ENCODE peak calls at places on chromosome 13, in five cellular contexts. One of them, this sample, is unnamed. For H3K9me3, the result is how much of the 10 kb centered on the place peaks cover.

GRCh38 chr13:30308548-30308947 is 1.2 kb upstream of the KATNAL1 start:
- DNase-seq in lower lobe of right lung: no peak
- DNase-seq in heart right ventricle: no peak
- DNase-seq in NT2/D1: no peak
- DNase-seq in OCI-LY7: peak
- DNase-seq in this sample: no peak

GRCh38 chr13:71879945-71880344 is 12.9 kb upstream of the DACH1 start:
- DNase-seq in OCI-LY7: no peak
- DNase-seq in heart right ventricle: no peak
- DNase-seq in NT2/D1: no peak
- DNase-seq in lower lobe of right lung: no peak
- DNase-seq in this sample: no peak

GRCh38 chr13:39779337-39780270 is 124.1 kb downstream of the COG6 start:
- DNase-seq in heart right ventricle: no peak
- DNase-seq in NT2/D1: no peak
- DNase-seq in OCI-LY7: no peak
- DNase-seq in lower lobe of right lung: no peak
- DNase-seq in this sample: no peak

GRCh38 chr13:110106726-110107125 is 200.2 kb downstream of the COL4A1 start:
- DNase-seq in OCI-LY7: no peak
- DNase-seq in NT2/D1: no peak
- DNase-seq in lower lobe of right lung: no peak
- DNase-seq in heart right ventricle: peak
- DNase-seq in this sample: no peak

GRCh38 chr13:39522329-39522728 is 80.7 kb downstream of the LHFPL6 start:
- DNase-seq in NT2/D1: no peak
- DNase-seq in lower lobe of right lung: no peak
- DNase-seq in OCI-LY7: no peak
- DNase-seq in heart right ventricle: no peak
- DNase-seq in this sample: no peak

GRCh38 chr13:42991892-42992584 is at the start of gene EPSTI1:
- DNase-seq in NT2/D1: no peak
- DNase-seq in heart right ventricle: peak
- DNase-seq in lower lobe of right lung: peak
- DNase-seq in OCI-LY7: peak
- DNase-seq in this sample: peak

GRCh38 chr13:99151516-99151915 is 49.1 kb upstream of the UBAC2 start:
- DNase-seq in NT2/D1: no peak
- DNase-seq in OCI-LY7: no peak
- DNase-seq in heart right ventricle: no peak
- DNase-seq in lower lobe of right lung: no peak
- DNase-seq in this sample: no peak

GRCh38 chr13:47005761-47006414 is 109.0 kb upstream of the HTR2A start:
- DNase-seq in OCI-LY7: no peak
- DNase-seq in lower lobe of right lung: no peak
- DNase-seq in NT2/D1: no peak
- DNase-seq in heart right ventricle: no peak
- DNase-seq in this sample: no peak

GRCh38 chr13:109918179-109918651 is 131.8 kb upstream of the IRS2 start:
- DNase-seq in NT2/D1: no peak
- DNase-seq in heart right ventricle: no peak
- DNase-seq in lower lobe of right lung: no peak
- DNase-seq in OCI-LY7: no peak
- DNase-seq in this sample: no peak

GRCh38 chr13:87999791-88000190 is 328.6 kb downstream of the SLITRK5 start:
- DNase-seq in OCI-LY7: peak
- DNase-seq in lower lobe of right lung: no peak
- DNase-seq in NT2/D1: no peak
- DNase-seq in heart right ventricle: no peak
- DNase-seq in this sample: no peak

GRCh38 chr13:40125336-40125735 is 469.9 kb downstream of the COG6 start:
- DNase-seq in OCI-LY7: peak
- DNase-seq in lower lobe of right lung: no peak
- DNase-seq in NT2/D1: no peak
- DNase-seq in heart right ventricle: no peak
- DNase-seq in this sample: no peak

GRCh38 chr13:44230071-44230470 is 143.6 kb upstream of the SERP2 start:
- DNase-seq in OCI-LY7: no peak
- DNase-seq in NT2/D1: no peak
- DNase-seq in lower lobe of right lung: no peak
- DNase-seq in heart right ventricle: no peak
- DNase-seq in this sample: no peak

GRCh38 chr13:53408847-53409568 is 380.4 kb downstream of the OLFM4 start:
- DNase-seq in lower lobe of right lung: no peak
- DNase-seq in heart right ventricle: no peak
- DNase-seq in NT2/D1: no peak
- DNase-seq in OCI-LY7: no peak
- DNase-seq in this sample: no peak

GRCh38 chr13:53411443-53411842 is 382.8 kb downstream of the OLFM4 start:
- DNase-seq in lower lobe of right lung: no peak
- DNase-seq in NT2/D1: no peak
- DNase-seq in heart right ventricle: no peak
- DNase-seq in OCI-LY7: no peak
- DNase-seq in this sample: no peak

GRCh38 chr13:53405616-53406015 is 377.0 kb downstream of the OLFM4 start:
- DNase-seq in NT2/D1: no peak
- DNase-seq in lower lobe of right lung: no peak
- DNase-seq in OCI-LY7: no peak
- DNase-seq in heart right ventricle: no peak
- DNase-seq in this sample: no peak

DNA sequence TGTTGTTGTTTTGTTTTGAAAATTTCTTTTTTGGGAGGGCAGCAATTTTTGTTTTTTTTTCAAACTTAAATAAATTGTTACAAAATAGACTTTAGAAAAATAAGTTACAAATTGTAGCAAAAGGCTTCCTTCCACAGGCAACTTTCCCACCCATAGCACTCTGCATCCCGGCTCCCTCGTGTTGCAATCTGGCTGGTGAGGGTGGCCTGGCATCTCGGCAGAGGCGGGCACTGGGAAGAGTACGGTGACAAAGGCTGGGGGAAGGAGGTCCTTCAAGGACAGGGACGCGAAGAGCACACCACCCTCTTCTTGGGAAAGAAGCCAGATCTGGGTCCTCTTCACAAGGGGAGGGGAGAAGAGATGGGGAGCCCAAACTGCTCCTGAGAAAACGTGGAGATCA is 379.7 kb downstream of the OLFM4 start:
- DNase-seq in OCI-LY7: no peak
- DNase-seq in heart right ventricle: no peak
- DNase-seq in lower lobe of right lung: no peak
- DNase-seq in NT2/D1: no peak
- DNase-seq in this sample: no peak
- H3K9me3 ChIP-seq in OCI-LY7: under half
- H3K9me3 ChIP-seq in heart right ventricle: under half
- H3K9me3 ChIP-seq in lower lobe of right lung: under half
- H3K9me3 ChIP-seq in NT2/D1: under half
- H3K9me3 ChIP-seq in this sample: under half

DNA sequence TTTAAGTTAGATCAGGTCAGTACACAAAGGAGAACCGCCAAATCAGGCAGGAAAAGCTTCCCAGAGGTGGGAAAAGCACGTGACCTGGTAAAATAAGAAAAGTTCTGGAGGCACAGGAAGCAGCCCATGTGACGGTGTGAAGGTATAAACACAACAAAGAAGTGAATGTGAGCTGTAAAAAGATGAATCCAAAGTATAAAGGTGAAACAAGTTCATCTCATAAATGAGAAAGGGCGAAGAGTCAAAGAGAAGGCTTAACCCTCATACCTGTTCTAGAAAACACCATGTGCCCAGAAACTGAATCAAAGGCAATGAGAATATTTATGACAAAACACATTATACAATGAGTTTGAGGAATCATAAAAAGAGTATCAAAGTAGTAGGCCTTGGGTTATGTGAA is 47.0 kb downstream of the USP12 start:
- DNase-seq in lower lobe of right lung: no peak
- DNase-seq in NT2/D1: no peak
- DNase-seq in OCI-LY7: no peak
- DNase-seq in heart right ventricle: no peak
- DNase-seq in this sample: no peak
- H3K9me3 ChIP-seq in lower lobe of right lung: under half
- H3K9me3 ChIP-seq in NT2/D1: under half
- H3K9me3 ChIP-seq in OCI-LY7: under half
- H3K9me3 ChIP-seq in heart right ventricle: under half
- H3K9me3 ChIP-seq in this sample: under half

GRCh38 chr13:112348642-112349345 is 27.4 kb upstream of the SPACA7 start:
- DNase-seq in NT2/D1: no peak
- DNase-seq in OCI-LY7: no peak
- DNase-seq in lower lobe of right lung: no peak
- DNase-seq in heart right ventricle: no peak
- DNase-seq in this sample: no peak
- H3K9me3 ChIP-seq in NT2/D1: under half
- H3K9me3 ChIP-seq in OCI-LY7: under half
- H3K9me3 ChIP-seq in lower lobe of right lung: under half
- H3K9me3 ChIP-seq in heart right ventricle: under half
- H3K9me3 ChIP-seq in this sample: under half

GRCh38 chr13:20054586-20054985 is 96.1 kb downstream of the ZMYM2 start:
- DNase-seq in OCI-LY7: no peak
- DNase-seq in heart right ventricle: no peak
- DNase-seq in lower lobe of right lung: no peak
- DNase-seq in NT2/D1: no peak
- DNase-seq in this sample: no peak
- H3K9me3 ChIP-seq in OCI-LY7: under half
- H3K9me3 ChIP-seq in heart right ventricle: under half
- H3K9me3 ChIP-seq in lower lobe of right lung: under half
- H3K9me3 ChIP-seq in NT2/D1: under half
- H3K9me3 ChIP-seq in this sample: under half

DNA sequence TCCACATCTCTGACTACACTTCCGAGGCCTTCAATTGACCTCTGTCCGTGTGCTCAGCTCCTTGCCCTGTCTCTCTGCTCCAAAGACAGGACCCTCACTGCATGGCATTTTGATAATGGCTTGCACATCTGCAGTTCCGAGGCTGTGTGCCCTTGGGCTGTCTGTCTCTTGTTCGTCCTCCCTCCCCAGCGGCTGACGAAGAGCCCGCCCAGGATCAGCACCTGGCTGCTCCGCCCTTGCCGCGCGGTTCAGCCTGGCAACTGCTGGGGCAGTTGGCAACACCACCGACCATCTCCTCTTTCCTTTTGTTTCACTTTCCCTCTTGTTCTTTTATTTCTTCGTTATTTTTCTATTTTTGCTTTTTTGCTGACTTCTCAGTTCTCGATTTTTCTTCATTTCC is 270.4 kb downstream of the TEX29 start:
- DNase-seq in lower lobe of right lung: no peak
- DNase-seq in OCI-LY7: no peak
- DNase-seq in heart right ventricle: no peak
- DNase-seq in NT2/D1: no peak
- DNase-seq in this sample: no peak
- H3K9me3 ChIP-seq in lower lobe of right lung: under half
- H3K9me3 ChIP-seq in OCI-LY7: under half
- H3K9me3 ChIP-seq in heart right ventricle: under half
- H3K9me3 ChIP-seq in NT2/D1: under half
- H3K9me3 ChIP-seq in this sample: under half

DNA sequence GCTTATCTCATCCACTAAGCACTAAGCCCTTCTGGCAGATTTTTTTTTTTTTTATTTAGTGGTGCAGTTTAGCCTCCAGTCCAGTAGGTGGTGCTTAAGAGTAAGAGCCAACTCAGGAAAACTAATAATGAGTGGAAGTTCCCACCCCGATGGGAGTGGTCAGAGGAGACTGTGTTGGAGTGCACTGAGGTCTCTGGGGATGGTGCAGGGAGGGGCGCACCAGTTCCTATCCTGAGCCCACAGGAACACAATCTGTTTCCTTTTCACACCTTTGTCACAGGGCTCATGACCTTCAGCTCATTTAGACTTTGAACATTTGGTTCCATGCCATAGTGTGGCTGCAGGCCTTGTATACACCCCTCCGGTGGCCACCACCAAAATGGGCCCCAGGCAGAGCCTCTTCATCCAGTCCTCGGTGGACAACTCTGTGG is 367.4 kb downstream of the SPRY2 start:
- DNase-seq in OCI-LY7: peak
- DNase-seq in heart right ventricle: peak
- DNase-seq in NT2/D1: no peak
- DNase-seq in lower lobe of right lung: no peak
- DNase-seq in this sample: no peak
- H3K9me3 ChIP-seq in OCI-LY7: under half
- H3K9me3 ChIP-seq in heart right ventricle: under half
- H3K9me3 ChIP-seq in NT2/D1: under half
- H3K9me3 ChIP-seq in lower lobe of right lung: under half
- H3K9me3 ChIP-seq in this sample: under half

GRCh38 chr13:94950303-94950702 is 238.0 kb upstream of the SOX21 start:
- DNase-seq in OCI-LY7: no peak
- DNase-seq in heart right ventricle: no peak
- DNase-seq in NT2/D1: peak
- DNase-seq in lower lobe of right lung: no peak
- DNase-seq in this sample: no peak
- H3K9me3 ChIP-seq in OCI-LY7: under half
- H3K9me3 ChIP-seq in heart right ventricle: under half
- H3K9me3 ChIP-seq in NT2/D1: under half
- H3K9me3 ChIP-seq in lower lobe of right lung: under half
- H3K9me3 ChIP-seq in this sample: under half

GRCh38 chr13:19519049-19519448 is 42.3 kb downstream of the TPTE2 start:
- DNase-seq in OCI-LY7: no peak
- DNase-seq in NT2/D1: no peak
- DNase-seq in lower lobe of right lung: no peak
- DNase-seq in heart right ventricle: no peak
- DNase-seq in this sample: no peak
- H3K9me3 ChIP-seq in OCI-LY7: under half
- H3K9me3 ChIP-seq in NT2/D1: under half
- H3K9me3 ChIP-seq in lower lobe of right lung: under half
- H3K9me3 ChIP-seq in heart right ventricle: under half
- H3K9me3 ChIP-seq in this sample: under half

DNA sequence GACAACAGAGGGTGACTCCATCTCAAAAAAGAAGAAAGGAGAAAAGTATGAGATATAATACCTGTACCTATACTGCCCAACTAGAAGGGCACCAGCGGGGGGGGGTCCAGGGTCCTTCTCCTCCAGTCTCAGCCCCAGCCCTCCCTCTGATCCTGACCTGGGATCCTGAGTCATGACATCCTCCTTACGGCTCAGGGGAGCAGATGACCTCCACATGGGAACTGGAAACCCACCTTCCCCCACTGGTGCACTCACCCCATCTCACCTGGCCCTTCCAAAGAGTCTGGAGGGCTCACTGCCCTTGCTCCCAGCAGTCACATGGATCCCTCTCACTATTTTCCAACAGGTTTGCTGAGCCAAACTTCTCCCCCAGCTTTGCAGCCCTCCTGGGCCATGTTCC is 24.2 kb downstream of the TUBA3C start:
- DNase-seq in NT2/D1: no peak
- DNase-seq in lower lobe of right lung: no peak
- DNase-seq in heart right ventricle: no peak
- DNase-seq in OCI-LY7: no peak
- DNase-seq in this sample: no peak
- H3K9me3 ChIP-seq in NT2/D1: under half
- H3K9me3 ChIP-seq in lower lobe of right lung: under half
- H3K9me3 ChIP-seq in heart right ventricle: under half
- H3K9me3 ChIP-seq in OCI-LY7: under half
- H3K9me3 ChIP-seq in this sample: under half

DNA sequence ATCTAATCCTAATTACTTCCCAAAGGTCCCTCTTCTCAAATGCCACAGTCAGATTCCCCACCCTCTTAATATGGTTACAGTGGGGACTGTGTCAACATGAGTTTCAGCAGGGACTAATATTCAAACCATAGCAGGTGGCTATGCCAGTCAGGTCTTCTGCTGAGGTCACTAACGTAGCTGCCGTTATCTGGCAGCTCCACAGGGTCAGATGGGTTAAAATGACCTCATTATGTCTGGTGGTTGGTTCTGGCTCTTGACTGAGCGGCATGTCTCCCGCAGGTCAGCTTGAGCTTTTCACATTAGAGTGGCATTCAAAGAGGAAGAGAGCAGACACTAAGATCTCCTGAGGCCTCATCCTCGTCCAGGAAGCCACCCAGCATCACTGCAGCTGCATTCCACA is 21.5 kb upstream of the IPO5 start:
- DNase-seq in NT2/D1: no peak
- DNase-seq in heart right ventricle: no peak
- DNase-seq in lower lobe of right lung: no peak
- DNase-seq in OCI-LY7: no peak
- DNase-seq in this sample: no peak
- H3K9me3 ChIP-seq in NT2/D1: under half
- H3K9me3 ChIP-seq in heart right ventricle: under half
- H3K9me3 ChIP-seq in lower lobe of right lung: under half
- H3K9me3 ChIP-seq in OCI-LY7: under half
- H3K9me3 ChIP-seq in this sample: under half

This sample was measured in T-helper 17 cell.